ENCODE peak calls at places on chromosomes 3 and 15, in nine cellular contexts. G is OCI-LY7; U is T-helper 1 cell; P is RPMI8226; V is KBM-7; Q is posterior cingulate gyrus; J is EL; B is AG04450; H is stimulated activated CD4-positive, alpha-beta T cell treated with anti-CD3 and anti-CD28 coated beads, Interleukin-2, amount 100 ng/mL, for 4 hours. F is an unnamed sample.

GRCh38 chr3:30114918-30115317 is 491.5 kb upstream of the TGFBR2 start:
- DNase-seq in G (no peak), U (no peak), P (no peak), V (no peak), Q (no peak), J (no peak), B (no peak), H (no peak), F (no peak)

GRCh38 chr3:15936347-15936746 is 138.6 kb upstream of the ANKRD28 start:
- DNase-seq in G (no peak), U (no peak), P (no peak), V (no peak), Q (no peak), J (no peak), B (no peak), H (no peak), F (no peak)

GRCh38 chr3:108088146-108088545 is 2.7 kb downstream of the CD47 start:
- DNase-seq in G (peak), U (no peak), P (no peak), V (no peak), Q (no peak), J (no peak), B (no peak), H (no peak), F (no peak)

GRCh38 chr15:52417957-52418356 is 110.7 kb downstream of the MYO5A start:
- DNase-seq in G (no peak), U (no peak), P (no peak), V (no peak), Q (no peak), J (no peak), B (no peak), H (no peak), F (no peak)

GRCh38 chr15:29852201-29852600 is 29.9 kb upstream of the TJP1 start:
- DNase-seq in G (no peak), U (no peak), P (no peak), V (no peak), Q (no peak), J (no peak), B (no peak), H (no peak), F (no peak)

GRCh38 chr15:93030430-93031102 is 58.4 kb downstream of the RGMA start:
- DNase-seq in G (peak), U (peak), P (peak), V (peak), Q (peak), J (peak), B (peak), H (peak), F (peak)

GRCh38 chr3:56988874-56989433 is 71.5 kb upstream of the SPATA12 start:
- DNase-seq in G (peak), U (peak), P (peak), V (peak), Q (peak), J (peak), B (peak), H (peak), F (peak)

GRCh38 chr15:71316911-71317310 is 201.6 kb downstream of the THSD4 start:
- DNase-seq in G (no peak), U (no peak), P (no peak), V (no peak), Q (no peak), J (no peak), B (no peak), H (no peak), F (no peak)

GRCh38 chr3:138046955-138047354 is 37.0 kb downstream of the CLDN18 start:
- DNase-seq in G (no peak), U (no peak), P (no peak), V (no peak), Q (no peak), J (no peak), B (no peak), H (no peak), F (no peak)

GRCh38 chr3:120172070-120172469 is 77.8 kb upstream of the GSK3B start:
- DNase-seq in G (no peak), U (no peak), P (no peak), V (no peak), Q (peak), J (peak), B (no peak), H (no peak), F (no peak)

GRCh38 chr3:48798998-48799397 is 48.7 kb downstream of the PRKAR2A start:
- DNase-seq in G (no peak), U (no peak), P (peak), V (no peak), Q (no peak), J (no peak), B (no peak), H (no peak), F (no peak)

GRCh38 chr15:41568350-41569017 is 9.5 kb downstream of the TYRO3 start:
- DNase-seq in G (no peak), U (no peak), P (no peak), V (no peak), Q (no peak), J (peak), B (no peak), H (no peak), F (no peak)

GRCh38 chr3:172102123-172102882 is 62.9 kb downstream of the FNDC3B start:
- DNase-seq in G (peak), U (peak), P (peak), V (peak), Q (no peak), J (no peak), B (no peak), H (peak), F (peak)

GRCh38 chr3:34683851-34684250 is 885.4 kb downstream of the PDCD6IP start:
- DNase-seq in G (peak), U (no peak), P (peak), V (peak), Q (no peak), J (peak), B (no peak), H (no peak), F (peak)